ENCODE peak calls at places on chromosomes 16 and 17, in seven cellular contexts. One of them, this sample, is unnamed.

GRCh38 chr16:75092777-75093176 is 23.8 kb downstream of the LDHD start:
- DNase-seq in stimulated activated naive CD8-positive, alpha-beta T cell treated with anti-CD3 and anti-CD28 coated beads, Interleukin-15, Interleukin-2, amounts not matched to agents 100 U/mL and 50 U/mL, for 24 hours: no peak
- DNase-seq in stimulated activated CD4-positive, alpha-beta T cell treated with anti-CD3 and anti-CD28 coated beads, Interleukin-2, amount 100 ng/mL, for 24 hours: no peak
- DNase-seq in GM10248: no peak
- DNase-seq in H54: no peak
- DNase-seq in CD8-positive, alpha-beta T cell: no peak
- DNase-seq in NCI-H1092: no peak
- DNase-seq in this sample: no peak

GRCh38 chr16:17328971-17329370 is 141.8 kb downstream of the XYLT1 start:
- DNase-seq in stimulated activated CD4-positive, alpha-beta T cell treated with anti-CD3 and anti-CD28 coated beads, Interleukin-2, amount 100 ng/mL, for 24 hours: no peak
- DNase-seq in NCI-H1092: no peak
- DNase-seq in H54: no peak
- DNase-seq in stimulated activated naive CD8-positive, alpha-beta T cell treated with anti-CD3 and anti-CD28 coated beads, Interleukin-15, Interleukin-2, amounts not matched to agents 100 U/mL and 50 U/mL, for 24 hours: no peak
- DNase-seq in GM10248: no peak
- DNase-seq in CD8-positive, alpha-beta T cell: no peak
- DNase-seq in this sample: no peak

GRCh38 chr17:58710948-58711552 is 18.6 kb downstream of the RAD51C start:
- DNase-seq in H54: peak
- DNase-seq in CD8-positive, alpha-beta T cell: peak
- DNase-seq in GM10248: no peak
- DNase-seq in stimulated activated naive CD8-positive, alpha-beta T cell treated with anti-CD3 and anti-CD28 coated beads, Interleukin-15, Interleukin-2, amounts not matched to agents 100 U/mL and 50 U/mL, for 24 hours: peak
- DNase-seq in stimulated activated CD4-positive, alpha-beta T cell treated with anti-CD3 and anti-CD28 coated beads, Interleukin-2, amount 100 ng/mL, for 24 hours: peak
- DNase-seq in NCI-H1092: peak
- DNase-seq in this sample: peak

GRCh38 chr16:28572659-28573510 is 19.2 kb downstream of the SGF29 start:
- DNase-seq in stimulated activated naive CD8-positive, alpha-beta T cell treated with anti-CD3 and anti-CD28 coated beads, Interleukin-15, Interleukin-2, amounts not matched to agents 100 U/mL and 50 U/mL, for 24 hours: no peak
- DNase-seq in CD8-positive, alpha-beta T cell: no peak
- DNase-seq in NCI-H1092: no peak
- DNase-seq in H54: no peak
- DNase-seq in stimulated activated CD4-positive, alpha-beta T cell treated with anti-CD3 and anti-CD28 coated beads, Interleukin-2, amount 100 ng/mL, for 24 hours: no peak
- DNase-seq in GM10248: no peak
- DNase-seq in this sample: no peak

GRCh38 chr17:64496348-64496785 is 487 bp downstream of the POLG2 start:
- DNase-seq in H54: no peak
- DNase-seq in CD8-positive, alpha-beta T cell: no peak
- DNase-seq in stimulated activated naive CD8-positive, alpha-beta T cell treated with anti-CD3 and anti-CD28 coated beads, Interleukin-15, Interleukin-2, amounts not matched to agents 100 U/mL and 50 U/mL, for 24 hours: no peak
- DNase-seq in NCI-H1092: no peak
- DNase-seq in GM10248: no peak
- DNase-seq in stimulated activated CD4-positive, alpha-beta T cell treated with anti-CD3 and anti-CD28 coated beads, Interleukin-2, amount 100 ng/mL, for 24 hours: no peak
- DNase-seq in this sample: no peak

GRCh38 chr17:76014925-76015261 is 12.2 kb downstream of the EVPL start:
- DNase-seq in H54: no peak
- DNase-seq in GM10248: no peak
- DNase-seq in stimulated activated naive CD8-positive, alpha-beta T cell treated with anti-CD3 and anti-CD28 coated beads, Interleukin-15, Interleukin-2, amounts not matched to agents 100 U/mL and 50 U/mL, for 24 hours: no peak
- DNase-seq in stimulated activated CD4-positive, alpha-beta T cell treated with anti-CD3 and anti-CD28 coated beads, Interleukin-2, amount 100 ng/mL, for 24 hours: no peak
- DNase-seq in CD8-positive, alpha-beta T cell: no peak
- DNase-seq in NCI-H1092: peak
- DNase-seq in this sample: no peak

GRCh38 chr17:5793899-5794298 is 209.6 kb upstream of the NLRP1 start:
- DNase-seq in CD8-positive, alpha-beta T cell: no peak
- DNase-seq in stimulated activated CD4-positive, alpha-beta T cell treated with anti-CD3 and anti-CD28 coated beads, Interleukin-2, amount 100 ng/mL, for 24 hours: no peak
- DNase-seq in H54: no peak
- DNase-seq in GM10248: no peak
- DNase-seq in NCI-H1092: no peak
- DNase-seq in stimulated activated naive CD8-positive, alpha-beta T cell treated with anti-CD3 and anti-CD28 coated beads, Interleukin-15, Interleukin-2, amounts not matched to agents 100 U/mL and 50 U/mL, for 24 hours: no peak
- DNase-seq in this sample: no peak

GRCh38 chr17:77444653-77445029 is 303.9 kb downstream of the SEC14L1 start:
- DNase-seq in H54: no peak
- DNase-seq in CD8-positive, alpha-beta T cell: no peak
- DNase-seq in stimulated activated naive CD8-positive, alpha-beta T cell treated with anti-CD3 and anti-CD28 coated beads, Interleukin-15, Interleukin-2, amounts not matched to agents 100 U/mL and 50 U/mL, for 24 hours: peak
- DNase-seq in stimulated activated CD4-positive, alpha-beta T cell treated with anti-CD3 and anti-CD28 coated beads, Interleukin-2, amount 100 ng/mL, for 24 hours: no peak
- DNase-seq in NCI-H1092: no peak
- DNase-seq in GM10248: peak
- DNase-seq in this sample: no peak

GRCh38 chr16:52453661-52454060 is 93.3 kb downstream of the TOX3 start:
- DNase-seq in stimulated activated naive CD8-positive, alpha-beta T cell treated with anti-CD3 and anti-CD28 coated beads, Interleukin-15, Interleukin-2, amounts not matched to agents 100 U/mL and 50 U/mL, for 24 hours: no peak
- DNase-seq in stimulated activated CD4-positive, alpha-beta T cell treated with anti-CD3 and anti-CD28 coated beads, Interleukin-2, amount 100 ng/mL, for 24 hours: no peak
- DNase-seq in GM10248: no peak
- DNase-seq in CD8-positive, alpha-beta T cell: no peak
- DNase-seq in H54: no peak
- DNase-seq in NCI-H1092: no peak
- DNase-seq in this sample: no peak

GRCh38 chr16:21611546-21612384 is 12.4 kb downstream of the METTL9 start:
- DNase-seq in CD8-positive, alpha-beta T cell: no peak
- DNase-seq in NCI-H1092: no peak
- DNase-seq in H54: no peak
- DNase-seq in stimulated activated naive CD8-positive, alpha-beta T cell treated with anti-CD3 and anti-CD28 coated beads, Interleukin-15, Interleukin-2, amounts not matched to agents 100 U/mL and 50 U/mL, for 24 hours: no peak
- DNase-seq in stimulated activated CD4-positive, alpha-beta T cell treated with anti-CD3 and anti-CD28 coated beads, Interleukin-2, amount 100 ng/mL, for 24 hours: no peak
- DNase-seq in GM10248: no peak
- DNase-seq in this sample: peak

GRCh38 chr16:72561-73537 is at the start of gene RHBDF1:
- DNase-seq in GM10248: peak
- DNase-seq in stimulated activated naive CD8-positive, alpha-beta T cell treated with anti-CD3 and anti-CD28 coated beads, Interleukin-15, Interleukin-2, amounts not matched to agents 100 U/mL and 50 U/mL, for 24 hours: peak
- DNase-seq in H54: peak
- DNase-seq in CD8-positive, alpha-beta T cell: no peak
- DNase-seq in NCI-H1092: no peak
- DNase-seq in stimulated activated CD4-positive, alpha-beta T cell treated with anti-CD3 and anti-CD28 coated beads, Interleukin-2, amount 100 ng/mL, for 24 hours: peak
- DNase-seq in this sample: no peak

GRCh38 chr16:78097522-78097921 is 1.9 kb upstream of the WWOX start:
- DNase-seq in NCI-H1092: no peak
- DNase-seq in H54: no peak
- DNase-seq in stimulated activated naive CD8-positive, alpha-beta T cell treated with anti-CD3 and anti-CD28 coated beads, Interleukin-15, Interleukin-2, amounts not matched to agents 100 U/mL and 50 U/mL, for 24 hours: no peak
- DNase-seq in GM10248: no peak
- DNase-seq in stimulated activated CD4-positive, alpha-beta T cell treated with anti-CD3 and anti-CD28 coated beads, Interleukin-2, amount 100 ng/mL, for 24 hours: no peak
- DNase-seq in CD8-positive, alpha-beta T cell: no peak
- DNase-seq in this sample: no peak

GRCh38 chr17:77089118-77089477 is 51.7 kb upstream of the SEC14L1 start:
- DNase-seq in H54: no peak
- DNase-seq in stimulated activated naive CD8-positive, alpha-beta T cell treated with anti-CD3 and anti-CD28 coated beads, Interleukin-15, Interleukin-2, amounts not matched to agents 100 U/mL and 50 U/mL, for 24 hours: no peak
- DNase-seq in stimulated activated CD4-positive, alpha-beta T cell treated with anti-CD3 and anti-CD28 coated beads, Interleukin-2, amount 100 ng/mL, for 24 hours: no peak
- DNase-seq in NCI-H1092: no peak
- DNase-seq in CD8-positive, alpha-beta T cell: no peak
- DNase-seq in GM10248: no peak
- DNase-seq in this sample: no peak

GRCh38 chr17:3959295-3959899 is 4.8 kb downstream of the ATP2A3 start:
- DNase-seq in GM10248: no peak
- DNase-seq in CD8-positive, alpha-beta T cell: no peak
- DNase-seq in H54: peak
- DNase-seq in NCI-H1092: peak
- DNase-seq in stimulated activated naive CD8-positive, alpha-beta T cell treated with anti-CD3 and anti-CD28 coated beads, Interleukin-15, Interleukin-2, amounts not matched to agents 100 U/mL and 50 U/mL, for 24 hours: peak
- DNase-seq in stimulated activated CD4-positive, alpha-beta T cell treated with anti-CD3 and anti-CD28 coated beads, Interleukin-2, amount 100 ng/mL, for 24 hours: no peak
- DNase-seq in this sample: no peak

GRCh38 chr17:66416207-66416940 is 114.0 kb downstream of the PRKCA start:
- DNase-seq in H54: no peak
- DNase-seq in GM10248: no peak
- DNase-seq in CD8-positive, alpha-beta T cell: no peak
- DNase-seq in stimulated activated CD4-positive, alpha-beta T cell treated with anti-CD3 and anti-CD28 coated beads, Interleukin-2, amount 100 ng/mL, for 24 hours: no peak
- DNase-seq in stimulated activated naive CD8-positive, alpha-beta T cell treated with anti-CD3 and anti-CD28 coated beads, Interleukin-15, Interleukin-2, amounts not matched to agents 100 U/mL and 50 U/mL, for 24 hours: no peak
- DNase-seq in NCI-H1092: no peak
- DNase-seq in this sample: no peak

GRCh38 chr17:77147357-77147801 is 6.6 kb downstream of the SEC14L1 start:
- DNase-seq in GM10248: peak
- DNase-seq in CD8-positive, alpha-beta T cell: no peak
- DNase-seq in stimulated activated CD4-positive, alpha-beta T cell treated with anti-CD3 and anti-CD28 coated beads, Interleukin-2, amount 100 ng/mL, for 24 hours: no peak
- DNase-seq in H54: no peak
- DNase-seq in NCI-H1092: no peak
- DNase-seq in stimulated activated naive CD8-positive, alpha-beta T cell treated with anti-CD3 and anti-CD28 coated beads, Interleukin-15, Interleukin-2, amounts not matched to agents 100 U/mL and 50 U/mL, for 24 hours: no peak
- DNase-seq in this sample: peak

GRCh38 chr16:56672761-56673536 is 3.3 kb downstream of the MT1H start:
- DNase-seq in H54: no peak
- DNase-seq in NCI-H1092: no peak
- DNase-seq in GM10248: no peak
- DNase-seq in stimulated activated naive CD8-positive, alpha-beta T cell treated with anti-CD3 and anti-CD28 coated beads, Interleukin-15, Interleukin-2, amounts not matched to agents 100 U/mL and 50 U/mL, for 24 hours: no peak
- DNase-seq in CD8-positive, alpha-beta T cell: no peak
- DNase-seq in stimulated activated CD4-positive, alpha-beta T cell treated with anti-CD3 and anti-CD28 coated beads, Interleukin-2, amount 100 ng/mL, for 24 hours: no peak
- DNase-seq in this sample: no peak

GRCh38 chr17:1933875-1934715 is 91.0 kb downstream of the RTN4RL1 start:
- DNase-seq in stimulated activated CD4-positive, alpha-beta T cell treated with anti-CD3 and anti-CD28 coated beads, Interleukin-2, amount 100 ng/mL, for 24 hours: no peak
- DNase-seq in CD8-positive, alpha-beta T cell: no peak
- DNase-seq in NCI-H1092: no peak
- DNase-seq in stimulated activated naive CD8-positive, alpha-beta T cell treated with anti-CD3 and anti-CD28 coated beads, Interleukin-15, Interleukin-2, amounts not matched to agents 100 U/mL and 50 U/mL, for 24 hours: no peak
- DNase-seq in H54: no peak
- DNase-seq in GM10248: no peak
- DNase-seq in this sample: no peak

GRCh38 chr16:8549843-8550412 is 40.4 kb downstream of the TMEM114 start:
- DNase-seq in stimulated activated CD4-positive, alpha-beta T cell treated with anti-CD3 and anti-CD28 coated beads, Interleukin-2, amount 100 ng/mL, for 24 hours: no peak
- DNase-seq in stimulated activated naive CD8-positive, alpha-beta T cell treated with anti-CD3 and anti-CD28 coated beads, Interleukin-15, Interleukin-2, amounts not matched to agents 100 U/mL and 50 U/mL, for 24 hours: no peak
- DNase-seq in NCI-H1092: no peak
- DNase-seq in H54: no peak
- DNase-seq in CD8-positive, alpha-beta T cell: no peak
- DNase-seq in GM10248: no peak
- DNase-seq in this sample: no peak

GRCh38 chr17:47235506-47235905 is 18.1 kb upstream of the ITGB3 start:
- DNase-seq in stimulated activated CD4-positive, alpha-beta T cell treated with anti-CD3 and anti-CD28 coated beads, Interleukin-2, amount 100 ng/mL, for 24 hours: no peak
- DNase-seq in H54: no peak
- DNase-seq in GM10248: no peak
- DNase-seq in NCI-H1092: no peak
- DNase-seq in CD8-positive, alpha-beta T cell: no peak
- DNase-seq in stimulated activated naive CD8-positive, alpha-beta T cell treated with anti-CD3 and anti-CD28 coated beads, Interleukin-15, Interleukin-2, amounts not matched to agents 100 U/mL and 50 U/mL, for 24 hours: no peak
- DNase-seq in this sample: no peak

GRCh38 chr17:74732042-74732846 is 4.8 kb upstream of the RAB37 start:
- DNase-seq in CD8-positive, alpha-beta T cell: no peak
- DNase-seq in H54: no peak
- DNase-seq in stimulated activated naive CD8-positive, alpha-beta T cell treated with anti-CD3 and anti-CD28 coated beads, Interleukin-15, Interleukin-2, amounts not matched to agents 100 U/mL and 50 U/mL, for 24 hours: no peak
- DNase-seq in stimulated activated CD4-positive, alpha-beta T cell treated with anti-CD3 and anti-CD28 coated beads, Interleukin-2, amount 100 ng/mL, for 24 hours: no peak
- DNase-seq in GM10248: no peak
- DNase-seq in NCI-H1092: no peak
- DNase-seq in this sample: no peak

GRCh38 chr17:50266384-50267073 is 7.7 kb upstream of the TMEM92 start:
- DNase-seq in stimulated activated naive CD8-positive, alpha-beta T cell treated with anti-CD3 and anti-CD28 coated beads, Interleukin-15, Interleukin-2, amounts not matched to agents 100 U/mL and 50 U/mL, for 24 hours: no peak
- DNase-seq in GM10248: no peak
- DNase-seq in NCI-H1092: peak
- DNase-seq in stimulated activated CD4-positive, alpha-beta T cell treated with anti-CD3 and anti-CD28 coated beads, Interleukin-2, amount 100 ng/mL, for 24 hours: no peak
- DNase-seq in H54: peak
- DNase-seq in CD8-positive, alpha-beta T cell: no peak
- DNase-seq in this sample: no peak

GRCh38 chr17:63626551-63627228 is 4.5 kb downstream of the MAP3K3 start:
- DNase-seq in CD8-positive, alpha-beta T cell: no peak
- DNase-seq in NCI-H1092: no peak
- DNase-seq in stimulated activated CD4-positive, alpha-beta T cell treated with anti-CD3 and anti-CD28 coated beads, Interleukin-2, amount 100 ng/mL, for 24 hours: no peak
- DNase-seq in stimulated activated naive CD8-positive, alpha-beta T cell treated with anti-CD3 and anti-CD28 coated beads, Interleukin-15, Interleukin-2, amounts not matched to agents 100 U/mL and 50 U/mL, for 24 hours: no peak
- DNase-seq in GM10248: no peak
- DNase-seq in H54: no peak
- DNase-seq in this sample: no peak

GRCh38 chr16:86479419-86479818 is 30.9 kb upstream of the FOXF1 start:
- DNase-seq in GM10248: no peak
- DNase-seq in H54: no peak
- DNase-seq in stimulated activated naive CD8-positive, alpha-beta T cell treated with anti-CD3 and anti-CD28 coated beads, Interleukin-15, Interleukin-2, amounts not matched to agents 100 U/mL and 50 U/mL, for 24 hours: no peak
- DNase-seq in stimulated activated CD4-positive, alpha-beta T cell treated with anti-CD3 and anti-CD28 coated beads, Interleukin-2, amount 100 ng/mL, for 24 hours: no peak
- DNase-seq in NCI-H1092: no peak
- DNase-seq in CD8-positive, alpha-beta T cell: no peak
- DNase-seq in this sample: no peak

GRCh38 chr17:79530361-79531105 is 80.3 kb downstream of the RBFOX3 start:
- DNase-seq in H54: no peak
- DNase-seq in NCI-H1092: no peak
- DNase-seq in stimulated activated naive CD8-positive, alpha-beta T cell treated with anti-CD3 and anti-CD28 coated beads, Interleukin-15, Interleukin-2, amounts not matched to agents 100 U/mL and 50 U/mL, for 24 hours: no peak
- DNase-seq in stimulated activated CD4-positive, alpha-beta T cell treated with anti-CD3 and anti-CD28 coated beads, Interleukin-2, amount 100 ng/mL, for 24 hours: no peak
- DNase-seq in GM10248: no peak
- DNase-seq in CD8-positive, alpha-beta T cell: no peak
- DNase-seq in this sample: no peak

GRCh38 chr16:47731252-47731651 is 270.1 kb downstream of the PHKB start:
- DNase-seq in CD8-positive, alpha-beta T cell: no peak
- DNase-seq in H54: peak
- DNase-seq in stimulated activated naive CD8-positive, alpha-beta T cell treated with anti-CD3 and anti-CD28 coated beads, Interleukin-15, Interleukin-2, amounts not matched to agents 100 U/mL and 50 U/mL, for 24 hours: no peak
- DNase-seq in NCI-H1092: no peak
- DNase-seq in GM10248: no peak
- DNase-seq in stimulated activated CD4-positive, alpha-beta T cell treated with anti-CD3 and anti-CD28 coated beads, Interleukin-2, amount 100 ng/mL, for 24 hours: no peak
- DNase-seq in this sample: no peak

This sample was measured in CD4-positive, CD25-positive, alpha-beta regulatory T cell.